ENCODE peak calls at places on chromosome 4, in eight cellular contexts. X is heart left ventricle, O is MCF 10A, D is GM20000, N is nephron progenitor cell, I is Calu3, Q is uterus, S is A673. J is an unnamed sample.

GRCh38 chr4:19496752-19497151 is 755.0 kb upstream of the SLIT2 start:
- DNase-seq in N (no peak), O (no peak), D (no peak), X (no peak), I (no peak), Q (no peak), S (no peak), J (no peak)

GRCh38 chr4:7761720-7762119 is 177.9 kb downstream of the AFAP1 start:
- DNase-seq in D (peak; percentile 84), S (peak; percentile 86), X (peak; percentile 89), O (peak; percentile 28), Q (peak; percentile 69), I (peak; percentile 18), N (peak; percentile 79), J (peak; percentile 63)

GRCh38 chr4:1535926-1536578 is 129.8 kb upstream of the NKX1-1 start:
- DNase-seq in Q (no peak), I (no peak), D (no peak), S (no peak), O (no peak), X (peak; percentile 19), N (peak; percentile 4), J (no peak)

GRCh38 chr4:112895785-112896184 is 153.7 kb upstream of the ANK2 start:
- DNase-seq in Q (no peak), S (no peak), D (no peak), N (peak; percentile 31), X (no peak), O (no peak), I (no peak), J (no peak)

GRCh38 chr4:2805712-2806391 is 13.0 kb downstream of the SH3BP2 start:
- DNase-seq in X (peak; percentile 85), N (no peak), O (peak; percentile 70), I (peak; percentile 68), S (no peak), Q (peak; percentile 56), D (no peak), J (no peak)

GRCh38 chr4:40916880-40917279 is 167.1 kb downstream of the NSUN7 start:
- DNase-seq in I (peak; percentile 51), D (peak; percentile 61), X (peak; percentile 39), O (peak; percentile 63), S (peak; percentile 34), Q (no peak), N (peak; percentile 36), J (peak; percentile 81)

GRCh38 chr4:121656269-121656641 is 40.5 kb downstream of the ANXA5 start:
- DNase-seq in S (peak; percentile 79), Q (peak; percentile 27), N (peak; percentile 44), I (peak; percentile 32), D (peak; percentile 23), X (peak; percentile 39), O (peak; percentile 66), J (peak; percentile 54)

GRCh38 chr4:94277539-94277938 is 65.1 kb downstream of the HPGDS start:
- DNase-seq in X (no peak), D (no peak), I (no peak), O (no peak), N (no peak), Q (no peak), S (no peak), J (no peak)

GRCh38 chr4:52659016-52659721 is at the start of gene USP46:
- DNase-seq in D (peak; percentile 96), Q (peak; percentile 71), S (peak; percentile 66), I (peak; percentile 58), X (peak; percentile 84), N (peak; percentile 80), O (peak; percentile 76), J (peak; percentile 84)

GRCh38 chr4:143399113-143399949 is 62.7 kb downstream of the GAB1 start:
- DNase-seq in X (no peak), S (peak; percentile 78), D (peak; percentile 14), Q (no peak), I (peak; percentile 17), N (no peak), O (peak; percentile 49), J (peak; percentile 27)

GRCh38 chr4:153418114-153418513 is 48.0 kb upstream of the TMEM131L start:
- DNase-seq in D (no peak), O (no peak), S (no peak), I (no peak), X (no peak), N (no peak), Q (no peak), J (peak; percentile 48)

GRCh38 chr4:6910340-6910959 is 824 bp downstream of the TBC1D14 start:
- DNase-seq in N (peak; percentile 35), D (no peak), O (no peak), Q (no peak), I (peak; percentile 15), X (no peak), S (peak; percentile 53), J (peak; percentile 56)

GRCh38 chr4:27008693-27009092 is 148.1 kb downstream of the STIM2 start:
- DNase-seq in O (no peak), I (no peak), D (no peak), N (no peak), X (no peak), S (no peak), Q (no peak), J (no peak)

GRCh38 chr4:144948009-144948408 is 150.0 kb downstream of the ANAPC10 start:
- DNase-seq in N (no peak), O (no peak), X (no peak), D (no peak), I (peak; percentile 2), S (no peak), Q (no peak), J (no peak)

GRCh38 chr4:28868831-28869230 is 1851.3 kb upstream of the PCDH7 start:
- DNase-seq in X (no peak), D (no peak), O (no peak), S (no peak), N (no peak), I (no peak), Q (no peak), J (no peak)

GRCh38 chr4:139330283-139330682 is 28.0 kb upstream of the NDUFC1 start:
- DNase-seq in D (no peak), N (no peak), Q (no peak), I (no peak), S (no peak), X (no peak), O (no peak), J (no peak)

GRCh38 chr4:71974681-71975080 is 57.1 kb upstream of the NPFFR2 start:
- DNase-seq in I (peak; percentile 38), N (no peak), Q (no peak), S (no peak), D (no peak), X (no peak), O (peak; percentile 76), J (no peak)

GRCh38 chr4:141730805-141731204 is 94.4 kb downstream of the IL15 start:
- DNase-seq in X (no peak), I (no peak), N (no peak), Q (no peak), O (no peak), D (no peak), S (no peak), J (no peak)

GRCh38 chr4:83221897-83222441 is 62.6 kb downstream of the COQ2 start:
- DNase-seq in X (no peak), O (no peak), I (no peak), Q (no peak), D (no peak), N (no peak), S (no peak), J (no peak)

GRCh38 chr4:968221-968620 is 5.1 kb downstream of the DGKQ start:
- DNase-seq in I (no peak), S (no peak), N (no peak), D (no peak), Q (no peak), O (no peak), X (no peak), J (no peak)

GRCh38 chr4:123750044-123750443 is 353.4 kb downstream of the SPRY1 start:
- DNase-seq in S (peak; percentile 56), D (no peak), Q (no peak), I (peak; percentile 47), X (no peak), O (no peak), N (peak; percentile 41), J (no peak)

GRCh38 chr4:123749408-123749807 is 352.8 kb downstream of the SPRY1 start:
- DNase-seq in O (no peak), X (peak; percentile 56), Q (no peak), S (no peak), I (no peak), N (no peak), D (no peak), J (no peak)

GRCh38 chr4:123744664-123745290 is 348.2 kb downstream of the SPRY1 start:
- DNase-seq in Q (peak; percentile 58), D (no peak), I (no peak), N (no peak), X (peak; percentile 42), O (no peak), S (peak; percentile 70), J (peak; percentile 44)

GRCh38 chr4:123748806-123749205 is 352.2 kb downstream of the SPRY1 start:
- DNase-seq in O (no peak), S (no peak), N (no peak), Q (no peak), X (no peak), I (no peak), D (no peak), J (peak; percentile 14)

GRCh38 chr4:123746981-123747380 is 350.4 kb downstream of the SPRY1 start:
- DNase-seq in N (no peak), I (no peak), D (no peak), Q (no peak), O (no peak), S (no peak), X (no peak), J (peak; percentile 7)
- TF ChIP-seq CTCF in N (no peak), I (no peak), D (no peak), Q (no peak), O (no peak), S (no peak), X (no peak), J (no peak)

GRCh38 chr4:108244576-108244975 is 75.8 kb upstream of the LEF1 start:
- DNase-seq in N (no peak), D (no peak), X (no peak), O (no peak), I (no peak), Q (no peak), S (no peak), J (no peak)
- TF ChIP-seq CTCF in N (no peak), D (no peak), X (no peak), O (no peak), I (no peak), Q (no peak), S (no peak), J (no peak)

DNA sequence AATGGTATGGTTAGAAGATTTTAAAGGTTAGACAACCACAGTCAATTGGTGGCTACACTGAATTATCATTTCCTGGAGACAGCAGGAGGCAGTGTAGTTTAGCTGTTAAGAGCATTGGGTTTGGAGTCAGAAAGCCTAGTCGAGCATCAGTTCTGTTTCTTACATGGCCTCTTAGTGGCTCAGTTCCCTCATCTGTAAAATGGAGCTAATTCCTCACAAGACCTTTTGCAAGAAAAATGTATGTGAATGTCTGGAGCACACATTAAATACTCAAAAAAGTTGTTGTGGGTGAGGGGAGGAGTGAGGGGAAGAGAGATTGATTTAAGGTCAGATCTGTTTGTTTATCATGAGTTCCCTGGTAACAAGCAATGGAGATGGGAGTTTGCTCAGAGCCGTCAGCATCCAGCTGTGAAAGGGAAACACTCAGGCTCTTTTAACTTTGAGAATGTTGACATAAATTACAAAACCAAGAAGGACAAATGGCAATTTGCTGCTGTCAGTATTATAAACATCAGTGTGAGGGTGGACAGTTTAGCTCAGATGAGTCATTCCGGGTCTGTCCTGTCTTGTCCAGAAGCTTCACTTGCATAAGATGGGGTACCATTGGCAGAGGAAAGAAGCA is 98.2 kb upstream of the PGRMC2 start:
- DNase-seq in D (peak; percentile 11), S (peak; percentile 49), O (peak; percentile 91), X (no peak), N (no peak), I (no peak), Q (no peak), J (peak; percentile 21)
- TF ChIP-seq CTCF in D (peak; percentile 11), S (peak; percentile 30), O (no peak), X (no peak), N (no peak), I (no peak), Q (no peak), J (peak; percentile 5)

GRCh38 chr4:180947421-180947820 is 1295.8 kb upstream of the TENM3 start:
- DNase-seq in Q (no peak), O (peak; percentile 59), S (peak; percentile 63), D (no peak), N (no peak), I (no peak), X (no peak), J (peak; percentile 2)
- TF ChIP-seq CTCF in Q (no peak), O (peak; percentile 45), S (peak; percentile 55), D (no peak), N (peak; percentile 19), I (no peak), X (no peak), J (no peak)

J was measured in NB4.